ENCODE peak calls at places on chromosome 14, in five cellular contexts. R is psoas muscle, I is OCI-LY7, A is astrocyte, G is astrocyte of the cerebellum. W is an unnamed sample.

GRCh38 chr14:101449114-101449513 is 112.2 kb upstream of the DIO3 start:
- DNase-seq in A (no peak), R (no peak), G (no peak), I (peak; percentile 94), W (peak; percentile 27)

GRCh38 chr14:76872796-76873432 is 46.7 kb downstream of the LRRC74A start:
- DNase-seq in R (peak; percentile 76), I (peak; percentile 64), G (peak; percentile 12), A (no peak), W (peak; percentile 89)

GRCh38 chr14:94373708-94374107 is 14.7 kb downstream of the SERPINA1 start:
- DNase-seq in R (no peak), I (no peak), G (peak; percentile 94), A (peak; percentile 99), W (peak; percentile 28)

GRCh38 chr14:74616507-74616906 is 4.5 kb upstream of the LTBP2 start:
- DNase-seq in I (no peak), A (peak; percentile 89), R (peak; percentile 44), G (no peak), W (peak; percentile 55)

GRCh38 chr14:93082576-93083001 is 33.1 kb downstream of the ITPK1 start:
- DNase-seq in I (no peak), R (no peak), A (no peak), G (no peak), W (no peak)

GRCh38 chr14:94018308-94018707 is 7.8 kb upstream of the OTUB2 start:
- DNase-seq in R (no peak), I (no peak), G (no peak), A (no peak), W (no peak)

GRCh38 chr14:80699861-80700260 is 241.7 kb downstream of the CEP128 start:
- DNase-seq in I (no peak), R (no peak), G (no peak), A (no peak), W (no peak)

GRCh38 chr14:99510556-99511139 is 29.4 kb downstream of the CCNK start:
- DNase-seq in A (no peak), I (no peak), G (no peak), R (no peak), W (no peak)

GRCh38 chr14:99212646-99213045 is 59.4 kb downstream of the BCL11B start:
- DNase-seq in I (no peak), R (no peak), G (no peak), A (no peak), W (no peak)

GRCh38 chr14:101111620-101112290 is 208.2 kb upstream of the RTL1 start:
- DNase-seq in G (no peak), A (no peak), I (no peak), R (peak; percentile 32), W (peak; percentile 38)

GRCh38 chr14:45939572-45939971 is 686.6 kb upstream of the MIS18BP1 start:
- DNase-seq in R (no peak), A (no peak), I (no peak), G (no peak), W (no peak)

GRCh38 chr14:64960762-64961276 is 11.3 kb downstream of the RAB15 start:
- DNase-seq in R (peak; percentile 67), A (no peak), I (no peak), G (no peak), W (peak; percentile 88)

GRCh38 chr14:74571441-74571841 is 40.6 kb downstream of the LTBP2 start:
- DNase-seq in A (peak; percentile 64), R (peak; percentile 64), G (no peak), I (no peak), W (no peak)

GRCh38 chr14:101074124-101075024 is 170.9 kb upstream of the RTL1 start:
- DNase-seq in I (no peak), R (no peak), A (no peak), G (no peak), W (peak; percentile 44)

GRCh38 chr14:75577724-75578098 is 709 bp upstream of the FLVCR2 start:
- DNase-seq in G (peak; percentile 59), I (peak; percentile 54), A (peak; percentile 55), R (peak; percentile 94), W (peak; percentile 96)

GRCh38 chr14:64253672-64254071 is 40.5 kb downstream of the ESR2 start:
- DNase-seq in I (no peak), R (no peak), A (peak; percentile 57), G (no peak), W (no peak)

GRCh38 chr14:101965145-101965531 is 765 bp downstream of the DYNC1H1 start:
- DNase-seq in G (peak; percentile 23), R (peak; percentile 82), I (peak; percentile 69), A (no peak), W (peak; percentile 83)

GRCh38 chr14:95064734-95065133 is 92.6 kb downstream of the DICER1 start:
- DNase-seq in I (no peak), A (no peak), G (no peak), R (no peak), W (peak; percentile 40)

GRCh38 chr14:79274641-79275366 is 936.5 kb downstream of the DIO2 start:
- DNase-seq in A (no peak), I (no peak), R (no peak), G (no peak), W (no peak)

GRCh38 chr14:79278798-79279644 is 932.3 kb downstream of the DIO2 start:
- DNase-seq in A (peak; percentile 92), R (peak; percentile 82), G (peak; percentile 72), I (no peak), W (peak; percentile 98)

GRCh38 chr14:79271122-79271521 is 940.2 kb downstream of the DIO2 start:
- DNase-seq in I (no peak), R (no peak), A (no peak), G (no peak), W (no peak)

GRCh38 chr14:79278286-79278797 is 933.0 kb downstream of the DIO2 start:
- DNase-seq in A (no peak), I (no peak), G (no peak), R (peak; percentile 40), W (no peak)

GRCh38 chr14:79275367-79275655 is 936.0 kb downstream of the DIO2 start:
- DNase-seq in R (no peak), I (no peak), G (no peak), A (no peak), W (no peak)
- TF ChIP-seq CTCF in R (no peak), I (no peak), G (no peak), A (no peak), W (no peak)

GRCh38 chr14:91985521-91986255 is 38.2 kb upstream of the FBLN5 start:
- DNase-seq in G (no peak), R (no peak), A (peak; percentile 47), I (no peak), W (no peak)
- TF ChIP-seq CTCF in G (no peak), R (no peak), A (no peak), I (no peak), W (no peak)

GRCh38 chr14:22557846-22558220 is 31.2 kb downstream of the DAD1 start:
- DNase-seq in G (no peak), I (peak; percentile 46), A (no peak), R (no peak), W (no peak)

GRCh38 chr14:22559041-22559440 is 30.0 kb downstream of the DAD1 start:
- DNase-seq in A (no peak), R (no peak), I (no peak), G (no peak), W (no peak)

GRCh38 chr14:22556021-22556989 is 32.7 kb downstream of the DAD1 start:
- DNase-seq in A (peak; percentile 94), G (peak; percentile 62), I (peak; percentile 100), R (peak; percentile 71), W (no peak)

GRCh38 chr14:22556990-22557623 is 31.9 kb downstream of the DAD1 start:
- DNase-seq in I (peak; percentile 93), R (peak; percentile 93), A (peak; percentile 30), G (peak; percentile 34), W (peak; percentile 95)

DNA sequence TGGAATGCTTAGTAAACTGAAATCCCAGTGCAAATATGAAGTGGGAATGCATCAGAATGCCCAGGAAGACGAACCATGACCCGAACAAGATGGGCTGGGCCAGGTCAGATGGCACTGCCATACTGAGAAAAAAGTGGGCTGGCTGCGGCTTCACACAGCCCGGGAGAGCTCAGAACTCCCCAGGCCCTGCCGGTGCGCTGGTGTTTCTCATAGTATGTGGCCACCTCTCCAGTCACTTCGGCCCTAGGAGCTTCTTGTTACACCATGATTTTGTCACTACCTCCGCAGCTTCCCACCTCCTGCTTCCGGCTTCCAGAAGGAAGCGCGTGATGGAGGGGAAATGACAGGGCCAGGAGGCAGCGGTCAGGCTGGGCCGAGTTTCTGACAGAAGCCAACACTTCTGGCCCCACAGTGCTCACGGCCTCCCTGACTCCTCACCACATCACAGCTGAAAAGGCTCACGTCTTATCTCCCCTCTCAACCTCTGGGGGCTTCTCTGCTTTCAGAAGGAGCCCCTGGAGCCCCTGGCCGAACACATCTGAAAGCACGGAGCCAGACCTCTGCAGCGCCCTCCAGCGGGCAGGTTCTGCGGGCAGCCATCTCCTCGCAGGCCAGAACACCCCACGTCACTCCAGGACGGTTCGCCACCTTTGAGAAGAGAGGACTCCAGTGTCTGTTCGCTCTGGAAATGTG is 30.7 kb downstream of the DAD1 start:
- DNase-seq in R (no peak), A (no peak), I (peak; percentile 71), G (no peak), W (peak; percentile 84)
- TF ChIP-seq CTCF in R (no peak), A (no peak), I (peak; percentile 89), G (peak; percentile 27), W (peak; percentile 79)

GRCh38 chr14:56716705-56717104 is 93.6 kb downstream of the OTX2 start:
- DNase-seq in I (no peak), A (no peak), R (no peak), G (no peak), W (no peak)

GRCh38 chr14:56718312-56718711 is 92.0 kb downstream of the OTX2 start:
- DNase-seq in I (no peak), R (no peak), A (no peak), G (no peak), W (no peak)

GRCh38 chr14:56720703-56721426 is 89.4 kb downstream of the OTX2 start:
- DNase-seq in R (no peak), A (no peak), G (no peak), I (no peak), W (no peak)

DNA sequence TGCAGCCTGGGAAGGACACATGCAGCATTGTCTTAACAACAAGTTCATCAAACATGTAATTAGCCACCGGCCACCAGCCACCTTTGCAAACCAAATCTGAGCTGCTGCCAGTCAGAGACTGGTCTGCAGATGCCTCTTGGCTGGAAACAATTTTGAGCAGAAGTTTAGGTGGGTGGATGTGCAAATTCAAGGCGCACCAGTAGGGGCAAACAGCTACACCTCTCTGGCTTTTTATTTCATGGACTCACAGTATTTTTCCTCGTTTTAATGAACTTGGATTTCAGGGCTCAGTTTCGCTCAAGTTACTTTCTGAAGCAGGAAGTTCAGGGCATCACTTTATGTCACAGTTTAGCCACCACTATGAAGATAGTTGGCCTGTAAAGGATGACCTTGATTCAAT is 94.3 kb downstream of the OTX2 start:
- DNase-seq in R (no peak), I (no peak), A (no peak), G (no peak), W (no peak)
- TF ChIP-seq CTCF in R (no peak), I (no peak), A (no peak), G (no peak), W (peak; percentile 62)

DNA sequence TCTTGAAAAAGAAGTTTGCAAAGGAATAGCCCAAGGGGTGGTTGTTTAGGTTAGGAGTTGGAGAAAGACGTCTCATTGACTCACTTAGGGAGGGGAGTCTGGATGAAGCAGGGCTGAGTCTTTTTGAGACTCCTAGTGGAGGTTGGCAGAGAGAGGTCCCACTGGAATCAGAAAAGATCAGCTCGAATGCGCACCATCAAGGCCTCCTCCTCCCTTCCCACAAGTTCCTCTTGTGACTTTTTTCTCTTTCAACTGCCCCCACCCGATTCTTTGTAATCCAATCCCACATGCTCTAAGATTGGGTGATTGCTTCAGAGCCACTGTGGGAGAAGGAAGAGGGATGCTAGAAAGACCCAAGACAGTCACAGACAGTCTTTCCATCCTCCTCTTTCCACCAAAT is 2.0 kb downstream of the ARHGEF40 start:
- DNase-seq in R (no peak), A (peak; percentile 68), G (no peak), I (no peak), W (no peak)
- TF ChIP-seq CTCF in R (no peak), A (no peak), G (peak; percentile 13), I (no peak), W (peak; percentile 40)

GRCh38 chr14:53946404-53947400 is 9.9 kb downstream of the BMP4 start:
- DNase-seq in R (no peak), I (no peak), G (peak; percentile 47), A (no peak), W (peak; percentile 84)
- TF ChIP-seq CTCF in R (no peak), I (no peak), G (no peak), A (no peak), W (peak; percentile 49)